ENCODE peak calls at places on chromosomes 7 and 10, in nine cellular contexts. F is stimulated activated naive B cell treated with anti-CD40 and anti-IgM and Interleukin-4, amounts not matched to agents 10 μg/mL and 1 μg/mL and 100 μg/mL, for 72 hours; H is A549; W is LoVo; V is H7; J is NCI-H510A; Y is left ventricle myocardium inferior; O is Kasumi-1; M is B cell. D is an unnamed sample.

GRCh38 chr10:112934193-112934592 is 15.9 kb upstream of the TCF7L2 start:
- DNase-seq in H (no peak), W (no peak), Y (no peak), V (no peak), F (no peak), M (no peak), J (no peak), O (no peak), D (no peak)

GRCh38 chr7:826230-826905 is 5.9 kb upstream of the SUN1 start:
- DNase-seq in H (no peak), F (no peak), W (no peak), V (no peak), J (no peak), M (no peak), Y (no peak), O (no peak), D (no peak)

GRCh38 chr7:130814753-130815152 is 80.7 kb upstream of the KLF14 start:
- DNase-seq in W (no peak), O (peak; percentile 32), V (peak; percentile 33), F (no peak), M (no peak), H (peak; percentile 32), Y (no peak), J (no peak), D (peak; percentile 51)

GRCh38 chr7:79317728-79318127 is 135.7 kb downstream of the MAGI2 start:
- DNase-seq in M (no peak), Y (no peak), O (no peak), F (no peak), V (peak; percentile 2), W (peak; percentile 84), H (peak; percentile 85), J (no peak), D (peak; percentile 4)

GRCh38 chr7:104848386-104848990 is 165.5 kb upstream of the KMT2E start:
- DNase-seq in V (peak; percentile 70), J (no peak), Y (no peak), O (peak; percentile 52), M (peak; percentile 33), F (peak; percentile 16), W (peak; percentile 62), H (peak; percentile 38), D (peak; percentile 80)

GRCh38 chr7:74653686-74654181 is 3.8 kb upstream of the GTF2I start:
- DNase-seq in Y (no peak), V (no peak), M (no peak), W (no peak), O (no peak), H (no peak), J (no peak), F (no peak), D (no peak)

GRCh38 chr7:39461263-39461662 is 104.9 kb upstream of the YAE1 start:
- DNase-seq in F (no peak), H (no peak), V (no peak), O (no peak), Y (no peak), J (no peak), W (no peak), M (no peak), D (peak; percentile 24)

GRCh38 chr7:101386558-101387199 is 24.0 kb downstream of the COL26A1 start:
- DNase-seq in F (no peak), H (no peak), J (no peak), O (no peak), Y (no peak), V (peak; percentile 75), M (no peak), W (no peak), D (peak; percentile 82)

GRCh38 chr7:3984456-3984855 is 683.4 kb downstream of the SDK1 start:
- DNase-seq in O (no peak), J (no peak), H (no peak), Y (no peak), V (no peak), M (no peak), F (no peak), W (no peak), D (no peak)

GRCh38 chr10:31030216-31030615 is 1.4 kb downstream of the ZNF438 start:
- DNase-seq in J (no peak), M (no peak), F (no peak), O (no peak), W (no peak), Y (no peak), H (no peak), V (no peak), D (no peak)

GRCh38 chr10:95247200-95247880 is 43.5 kb downstream of the PDLIM1 start:
- DNase-seq in H (no peak), W (no peak), M (no peak), V (no peak), Y (no peak), J (no peak), F (no peak), O (no peak), D (no peak)

GRCh38 chr10:3665316-3665908 is 119.6 kb downstream of the KLF6 start:
- DNase-seq in Y (no peak), M (no peak), J (no peak), W (no peak), O (no peak), V (no peak), H (no peak), F (no peak), D (no peak)

GRCh38 chr7:589781-590575 is 70.3 kb upstream of the PDGFA start:
- DNase-seq in Y (no peak), H (no peak), O (no peak), W (no peak), M (no peak), J (no peak), V (no peak), F (no peak), D (no peak)

GRCh38 chr10:22997102-22997501 is 69.2 kb downstream of the ARMC3 start:
- DNase-seq in O (no peak), W (no peak), V (peak; percentile 60), Y (no peak), H (peak; percentile 38), M (no peak), J (no peak), F (no peak), D (peak; percentile 16)

GRCh38 chr7:26165950-26166680 is 14.1 kb downstream of the NFE2L3 start:
- DNase-seq in F (no peak), Y (no peak), O (no peak), M (no peak), H (no peak), W (no peak), J (no peak), V (peak; percentile 16), D (no peak)

GRCh38 chr10:48454302-48455054 is 148.0 kb downstream of the MAPK8 start:
- DNase-seq in F (no peak), H (no peak), J (no peak), V (peak; percentile 70), Y (no peak), O (no peak), W (no peak), M (no peak), D (no peak)

GRCh38 chr10:103180491-103180890 is 12.6 kb downstream of the NT5C2 start:
- DNase-seq in J (no peak), Y (no peak), O (no peak), F (no peak), H (no peak), W (no peak), V (no peak), M (no peak), D (no peak)

GRCh38 chr7:113256883-113257531 is 138.7 kb upstream of the SMIM30 start:
- DNase-seq in Y (no peak), H (no peak), M (no peak), V (no peak), W (no peak), J (no peak), F (no peak), O (no peak), D (no peak)

GRCh38 chr7:50281680-50282445 is 22.7 kb upstream of the IKZF1 start:
- DNase-seq in Y (peak; percentile 26), M (peak; percentile 50), O (peak; percentile 92), V (no peak), F (no peak), J (no peak), H (no peak), W (no peak), D (no peak)

GRCh38 chr7:113873554-113874151 is 45.2 kb downstream of the PPP1R3A start:
- DNase-seq in Y (no peak), F (no peak), V (no peak), O (no peak), W (no peak), J (no peak), H (no peak), M (no peak), D (no peak)

GRCh38 chr10:50409965-50410811 is 158.9 kb upstream of the ASAH2 start:
- DNase-seq in J (no peak), H (no peak), Y (no peak), O (no peak), W (no peak), M (no peak), V (no peak), F (no peak), D (no peak)